ENCODE peak calls at places on chromosomes 13 and 19, in six cellular contexts. One of them, this sample, is unnamed.

GRCh38 chr19:43534811-43535761 is 2.1 kb downstream of the ZNF575 start:
- DNase-seq in amniotic epithelial cell: peak; percentile 38
- DNase-seq in progenitor cell of endocrine pancreas: peak; percentile 49
- DNase-seq in psoas muscle: peak; percentile 85
- DNase-seq in aorta: peak; percentile 80
- DNase-seq in head of caudate nucleus: peak; percentile 62
- DNase-seq in this sample: peak; percentile 79

GRCh38 chr13:31786011-31786410 is 46.7 kb downstream of the RXFP2 start:
- DNase-seq in amniotic epithelial cell: peak; percentile 54
- DNase-seq in progenitor cell of endocrine pancreas: no peak
- DNase-seq in psoas muscle: no peak
- DNase-seq in aorta: no peak
- DNase-seq in head of caudate nucleus: no peak
- DNase-seq in this sample: no peak

GRCh38 chr19:3575260-3575741 is 2.6 kb downstream of the HMG20B start:
- DNase-seq in amniotic epithelial cell: peak; percentile 51
- DNase-seq in progenitor cell of endocrine pancreas: no peak
- DNase-seq in psoas muscle: no peak
- DNase-seq in aorta: no peak
- DNase-seq in head of caudate nucleus: peak; percentile 63
- DNase-seq in this sample: peak; percentile 49

GRCh38 chr13:29925457-29925856 is 75.0 kb upstream of the UBL3 start:
- DNase-seq in amniotic epithelial cell: peak; percentile 89
- DNase-seq in progenitor cell of endocrine pancreas: no peak
- DNase-seq in psoas muscle: peak; percentile 81
- DNase-seq in aorta: peak; percentile 92
- DNase-seq in head of caudate nucleus: peak; percentile 42
- DNase-seq in this sample: no peak

GRCh38 chr19:53158119-53158656 is 665 bp downstream of the ZNF347 start:
- DNase-seq in amniotic epithelial cell: peak; percentile 15
- DNase-seq in progenitor cell of endocrine pancreas: peak; percentile 22
- DNase-seq in psoas muscle: peak; percentile 63
- DNase-seq in aorta: peak; percentile 49
- DNase-seq in head of caudate nucleus: peak; percentile 16
- DNase-seq in this sample: peak; percentile 42

GRCh38 chr13:27981006-27981708 is 7.3 kb downstream of the URAD start:
- DNase-seq in amniotic epithelial cell: no peak
- DNase-seq in progenitor cell of endocrine pancreas: no peak
- DNase-seq in psoas muscle: no peak
- DNase-seq in aorta: no peak
- DNase-seq in head of caudate nucleus: no peak
- DNase-seq in this sample: no peak

GRCh38 chr13:44218501-44219240 is 155.0 kb upstream of the SERP2 start:
- DNase-seq in amniotic epithelial cell: no peak
- DNase-seq in progenitor cell of endocrine pancreas: no peak
- DNase-seq in psoas muscle: peak; percentile 84
- DNase-seq in aorta: peak; percentile 86
- DNase-seq in head of caudate nucleus: no peak
- DNase-seq in this sample: no peak

GRCh38 chr19:50679177-50680125 is 30.2 kb downstream of the C19orf81 start:
- DNase-seq in amniotic epithelial cell: peak; percentile 36
- DNase-seq in progenitor cell of endocrine pancreas: peak; percentile 69
- DNase-seq in psoas muscle: peak; percentile 82
- DNase-seq in aorta: peak; percentile 88
- DNase-seq in head of caudate nucleus: peak; percentile 83
- DNase-seq in this sample: peak; percentile 18

GRCh38 chr13:30333601-30334000 is 26.2 kb upstream of the KATNAL1 start:
- DNase-seq in amniotic epithelial cell: no peak
- DNase-seq in progenitor cell of endocrine pancreas: no peak
- DNase-seq in psoas muscle: no peak
- DNase-seq in aorta: no peak
- DNase-seq in head of caudate nucleus: no peak
- DNase-seq in this sample: no peak

GRCh38 chr19:3606690-3607289 is at the start of gene TBXA2R:
- DNase-seq in amniotic epithelial cell: peak; percentile 50
- DNase-seq in progenitor cell of endocrine pancreas: no peak
- DNase-seq in psoas muscle: no peak
- DNase-seq in aorta: peak; percentile 90
- DNase-seq in head of caudate nucleus: peak; percentile 21
- DNase-seq in this sample: peak; percentile 42

GRCh38 chr19:37936886-37937285 is 29.9 kb downstream of the SIPA1L3 start:
- DNase-seq in amniotic epithelial cell: no peak
- DNase-seq in progenitor cell of endocrine pancreas: no peak
- DNase-seq in psoas muscle: no peak
- DNase-seq in aorta: no peak
- DNase-seq in head of caudate nucleus: no peak
- DNase-seq in this sample: no peak

GRCh38 chr19:32537626-32538025 is 43.4 kb upstream of the PDCD5 start:
- DNase-seq in amniotic epithelial cell: no peak
- DNase-seq in progenitor cell of endocrine pancreas: no peak
- DNase-seq in psoas muscle: no peak
- DNase-seq in aorta: no peak
- DNase-seq in head of caudate nucleus: no peak
- DNase-seq in this sample: no peak

GRCh38 chr13:52070929-52071523 is 46.5 kb downstream of the UTP14C start:
- DNase-seq in amniotic epithelial cell: peak; percentile 29
- DNase-seq in progenitor cell of endocrine pancreas: no peak
- DNase-seq in psoas muscle: no peak
- DNase-seq in aorta: no peak
- DNase-seq in head of caudate nucleus: no peak
- DNase-seq in this sample: no peak

GRCh38 chr13:113474179-113474578 is 16.3 kb downstream of the DCUN1D2 start:
- DNase-seq in amniotic epithelial cell: peak; percentile 92
- DNase-seq in progenitor cell of endocrine pancreas: no peak
- DNase-seq in psoas muscle: no peak
- DNase-seq in aorta: no peak
- DNase-seq in head of caudate nucleus: no peak
- DNase-seq in this sample: no peak

GRCh38 chr13:80133631-80134083 is 207.3 kb downstream of the SPRY2 start:
- DNase-seq in amniotic epithelial cell: peak; percentile 34
- DNase-seq in progenitor cell of endocrine pancreas: no peak
- DNase-seq in psoas muscle: no peak
- DNase-seq in aorta: no peak
- DNase-seq in head of caudate nucleus: no peak
- DNase-seq in this sample: no peak

GRCh38 chr19:45816236-45817009 is 1.3 kb upstream of the RSPH6A start:
- DNase-seq in amniotic epithelial cell: no peak
- DNase-seq in progenitor cell of endocrine pancreas: no peak
- DNase-seq in psoas muscle: no peak
- DNase-seq in aorta: no peak
- DNase-seq in head of caudate nucleus: no peak
- DNase-seq in this sample: peak; percentile 40

GRCh38 chr19:15701757-15702589 is 25.9 kb upstream of the OR10H2 start:
- DNase-seq in amniotic epithelial cell: no peak
- DNase-seq in progenitor cell of endocrine pancreas: no peak
- DNase-seq in psoas muscle: no peak
- DNase-seq in aorta: no peak
- DNase-seq in head of caudate nucleus: no peak
- DNase-seq in this sample: no peak

GRCh38 chr19:44575116-44575700 is 38.2 kb upstream of the IGSF23 start:
- DNase-seq in amniotic epithelial cell: no peak
- DNase-seq in progenitor cell of endocrine pancreas: no peak
- DNase-seq in psoas muscle: no peak
- DNase-seq in aorta: no peak
- DNase-seq in head of caudate nucleus: no peak
- DNase-seq in this sample: no peak

GRCh38 chr13:27504541-27504940 is 54.2 kb upstream of the MTIF3 start:
- DNase-seq in amniotic epithelial cell: no peak
- DNase-seq in progenitor cell of endocrine pancreas: no peak
- DNase-seq in psoas muscle: no peak
- DNase-seq in aorta: no peak
- DNase-seq in head of caudate nucleus: no peak
- DNase-seq in this sample: no peak

GRCh38 chr19:35208121-35208520 is 20.4 kb downstream of the FAM187B start:
- DNase-seq in amniotic epithelial cell: no peak
- DNase-seq in progenitor cell of endocrine pancreas: no peak
- DNase-seq in psoas muscle: no peak
- DNase-seq in aorta: no peak
- DNase-seq in head of caudate nucleus: no peak
- DNase-seq in this sample: no peak

GRCh38 chr13:106814389-106814903 is 246.5 kb upstream of the ARGLU1 start:
- DNase-seq in amniotic epithelial cell: no peak
- DNase-seq in progenitor cell of endocrine pancreas: no peak
- DNase-seq in psoas muscle: no peak
- DNase-seq in aorta: no peak
- DNase-seq in head of caudate nucleus: no peak
- DNase-seq in this sample: no peak

GRCh38 chr13:36190771-36191170 is 23.6 kb downstream of the SOHLH2 start:
- DNase-seq in amniotic epithelial cell: no peak
- DNase-seq in progenitor cell of endocrine pancreas: no peak
- DNase-seq in psoas muscle: no peak
- DNase-seq in aorta: no peak
- DNase-seq in head of caudate nucleus: no peak
- DNase-seq in this sample: no peak

GRCh38 chr13:50365300-50365682 is 350.0 kb downstream of the KCNRG start:
- DNase-seq in amniotic epithelial cell: peak; percentile 63
- DNase-seq in progenitor cell of endocrine pancreas: no peak
- DNase-seq in psoas muscle: no peak
- DNase-seq in aorta: no peak
- DNase-seq in head of caudate nucleus: no peak
- DNase-seq in this sample: no peak

GRCh38 chr13:110628477-110628793 is 13.1 kb downstream of the NAXD start:
- DNase-seq in amniotic epithelial cell: peak; percentile 89
- DNase-seq in progenitor cell of endocrine pancreas: no peak
- DNase-seq in psoas muscle: no peak
- DNase-seq in aorta: no peak
- DNase-seq in head of caudate nucleus: no peak
- DNase-seq in this sample: no peak

GRCh38 chr19:1254530-1255185 is 6.3 kb downstream of the MIDN start:
- DNase-seq in amniotic epithelial cell: no peak
- DNase-seq in progenitor cell of endocrine pancreas: no peak
- DNase-seq in psoas muscle: no peak
- DNase-seq in aorta: no peak
- DNase-seq in head of caudate nucleus: no peak
- DNase-seq in this sample: no peak

GRCh38 chr13:35894636-35895035 is 236.5 kb downstream of the DCLK1 start:
- DNase-seq in amniotic epithelial cell: no peak
- DNase-seq in progenitor cell of endocrine pancreas: no peak
- DNase-seq in psoas muscle: no peak
- DNase-seq in aorta: no peak
- DNase-seq in head of caudate nucleus: no peak
- DNase-seq in this sample: no peak